ENCODE peak calls at places on chromosomes 6 and 20, in five cellular contexts. One of them, this sample, is unnamed.

GRCh38 chr20:3203315-3204123 is 963 bp downstream of the DDRGK1 start:
- DNase-seq in IMR-90: no peak
- DNase-seq in mucosa of descending colon: peak; percentile 43
- DNase-seq in breast epithelium: no peak
- DNase-seq in GM12878: no peak
- DNase-seq in this sample: peak; percentile 88

GRCh38 chr6:35967059-35967769 is 46.3 kb upstream of the SRPK1 start:
- DNase-seq in breast epithelium: no peak
- DNase-seq in mucosa of descending colon: no peak
- DNase-seq in IMR-90: no peak
- DNase-seq in GM12878: no peak
- DNase-seq in this sample: no peak

GRCh38 chr6:112879920-112880413 is 532.8 kb downstream of the RFPL4B start:
- DNase-seq in mucosa of descending colon: peak; percentile 41
- DNase-seq in breast epithelium: no peak
- DNase-seq in GM12878: no peak
- DNase-seq in IMR-90: no peak
- DNase-seq in this sample: no peak

GRCh38 chr6:57257911-57258541 is 35.9 kb upstream of the RAB23 start:
- DNase-seq in IMR-90: peak; percentile 84
- DNase-seq in GM12878: no peak
- DNase-seq in mucosa of descending colon: no peak
- DNase-seq in breast epithelium: no peak
- DNase-seq in this sample: peak; percentile 76

GRCh38 chr6:164889980-164890379 is 419.4 kb downstream of the C6orf118 start:
- DNase-seq in mucosa of descending colon: no peak
- DNase-seq in breast epithelium: no peak
- DNase-seq in GM12878: no peak
- DNase-seq in IMR-90: no peak
- DNase-seq in this sample: no peak

GRCh38 chr20:8803065-8803464 is 265.8 kb upstream of the PLCB4 start:
- DNase-seq in breast epithelium: no peak
- DNase-seq in IMR-90: no peak
- DNase-seq in mucosa of descending colon: no peak
- DNase-seq in GM12878: no peak
- DNase-seq in this sample: no peak

GRCh38 chr6:113854531-113855499 is 2.3 kb upstream of the MARCKS start:
- DNase-seq in mucosa of descending colon: peak; percentile 86
- DNase-seq in breast epithelium: peak; percentile 58
- DNase-seq in IMR-90: peak; percentile 79
- DNase-seq in GM12878: no peak
- DNase-seq in this sample: peak; percentile 95

GRCh38 chr20:51930775-51931174 is 128.5 kb upstream of the SALL4 start:
- DNase-seq in GM12878: no peak
- DNase-seq in IMR-90: peak; percentile 68
- DNase-seq in breast epithelium: no peak
- DNase-seq in mucosa of descending colon: no peak
- DNase-seq in this sample: no peak

GRCh38 chr6:140957334-140957733 is 1175.4 kb upstream of the GJE1 start:
- DNase-seq in IMR-90: no peak
- DNase-seq in GM12878: no peak
- DNase-seq in mucosa of descending colon: no peak
- DNase-seq in breast epithelium: no peak
- DNase-seq in this sample: no peak

GRCh38 chr6:37056439-37057127 is 51.1 kb downstream of the FGD2 start:
- DNase-seq in GM12878: no peak
- DNase-seq in mucosa of descending colon: no peak
- DNase-seq in breast epithelium: peak; percentile 86
- DNase-seq in IMR-90: peak; percentile 40
- DNase-seq in this sample: peak; percentile 57

GRCh38 chr20:48502016-48502415 is 325.8 kb downstream of the PREX1 start:
- DNase-seq in IMR-90: no peak
- DNase-seq in GM12878: no peak
- DNase-seq in breast epithelium: no peak
- DNase-seq in mucosa of descending colon: no peak
- DNase-seq in this sample: no peak

GRCh38 chr6:157514659-157515496 is 133.9 kb downstream of the ZDHHC14 start:
- DNase-seq in IMR-90: peak; percentile 69
- DNase-seq in GM12878: no peak
- DNase-seq in mucosa of descending colon: no peak
- DNase-seq in breast epithelium: no peak
- DNase-seq in this sample: peak; percentile 91

GRCh38 chr6:96223695-96224094 is 207.9 kb downstream of the FUT9 start:
- DNase-seq in mucosa of descending colon: no peak
- DNase-seq in IMR-90: no peak
- DNase-seq in GM12878: no peak
- DNase-seq in breast epithelium: no peak
- DNase-seq in this sample: no peak

GRCh38 chr20:32742322-32743236 is 688 bp downstream of the COMMD7 start:
- DNase-seq in GM12878: no peak
- DNase-seq in IMR-90: no peak
- DNase-seq in breast epithelium: no peak
- DNase-seq in mucosa of descending colon: no peak
- DNase-seq in this sample: peak; percentile 60

GRCh38 chr6:90186637-90187361 is 109.8 kb downstream of the BACH2 start:
- DNase-seq in breast epithelium: no peak
- DNase-seq in GM12878: no peak
- DNase-seq in mucosa of descending colon: no peak
- DNase-seq in IMR-90: no peak
- DNase-seq in this sample: no peak

GRCh38 chr20:2331901-2332565 is 36.2 kb downstream of the TGM3 start:
- DNase-seq in IMR-90: no peak
- DNase-seq in GM12878: no peak
- DNase-seq in breast epithelium: no peak
- DNase-seq in mucosa of descending colon: no peak
- DNase-seq in this sample: no peak

GRCh38 chr6:142323377-142323776 is 21.6 kb downstream of the ADGRG6 start:
- DNase-seq in IMR-90: no peak
- DNase-seq in breast epithelium: no peak
- DNase-seq in mucosa of descending colon: peak; percentile 27
- DNase-seq in GM12878: no peak
- DNase-seq in this sample: no peak

GRCh38 chr6:159128978-159129377 is 40.2 kb upstream of the FNDC1 start:
- DNase-seq in GM12878: no peak
- DNase-seq in breast epithelium: no peak
- DNase-seq in IMR-90: no peak
- DNase-seq in mucosa of descending colon: no peak
- DNase-seq in this sample: no peak

GRCh38 chr6:157305676-157306653 is 17.4 kb downstream of the TMEM242 start:
- DNase-seq in mucosa of descending colon: no peak
- DNase-seq in breast epithelium: no peak
- DNase-seq in IMR-90: no peak
- DNase-seq in GM12878: no peak
- DNase-seq in this sample: no peak

DNA sequence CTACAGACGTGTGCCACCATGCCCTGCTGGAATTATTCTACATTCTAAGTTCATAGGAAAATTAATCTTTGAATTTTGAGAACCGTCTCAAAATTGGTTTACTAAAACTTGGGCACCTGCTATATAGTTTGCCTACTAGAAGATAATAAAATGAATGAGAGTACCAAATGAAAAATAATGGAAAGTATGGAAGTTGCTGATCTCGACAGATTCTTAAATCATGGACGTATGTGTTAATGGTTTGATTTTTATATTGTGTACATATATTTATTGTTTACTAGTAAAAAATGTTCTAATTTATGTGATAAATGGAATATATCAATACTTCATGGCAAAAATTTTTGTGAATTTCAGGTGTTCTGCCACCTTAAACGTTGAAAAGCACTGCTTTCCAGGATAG is 60.0 kb downstream of the KIZ start:
- DNase-seq in GM12878: no peak
- DNase-seq in IMR-90: no peak
- DNase-seq in breast epithelium: no peak
- DNase-seq in mucosa of descending colon: no peak
- DNase-seq in this sample: no peak
- H3K4me1 ChIP-seq in GM12878: no peaks in the 10 kb centered on the region
- H3K4me1 ChIP-seq in IMR-90: peaks cover 9% of the 10 kb centered on the region
- H3K4me1 ChIP-seq in breast epithelium: no peaks in the 10 kb centered on the region
- H3K4me1 ChIP-seq in mucosa of descending colon: no peaks in the 10 kb centered on the region
- H3K4me1 ChIP-seq in this sample: peaks cover 31% of the 10 kb centered on the region

GRCh38 chr20:41249781-41250281 is 67.7 kb downstream of the ZHX3 start:
- DNase-seq in mucosa of descending colon: no peak
- DNase-seq in GM12878: no peak
- DNase-seq in breast epithelium: no peak
- DNase-seq in IMR-90: peak; percentile 29
- DNase-seq in this sample: peak; percentile 37
- H3K4me1 ChIP-seq in mucosa of descending colon: peaks cover 20% of the 10 kb centered on the region
- H3K4me1 ChIP-seq in GM12878: no peaks in the 10 kb centered on the region
- H3K4me1 ChIP-seq in breast epithelium: peaks cover 31% of the 10 kb centered on the region
- H3K4me1 ChIP-seq in IMR-90: peaks cover 20% of the 10 kb centered on the region
- H3K4me1 ChIP-seq in this sample: peaks cover 29% of the 10 kb centered on the region

GRCh38 chr6:166623318-166623717 is 3.7 kb downstream of the RPS6KA2 start:
- DNase-seq in breast epithelium: no peak
- DNase-seq in mucosa of descending colon: no peak
- DNase-seq in IMR-90: no peak
- DNase-seq in GM12878: no peak
- DNase-seq in this sample: no peak
- H3K4me1 ChIP-seq in breast epithelium: peaks cover 13% of the 10 kb centered on the region
- H3K4me1 ChIP-seq in mucosa of descending colon: peaks cover 4% of the 10 kb centered on the region
- H3K4me1 ChIP-seq in IMR-90: peaks cover 30% of the 10 kb centered on the region
- H3K4me1 ChIP-seq in GM12878: peaks cover 5% of the 10 kb centered on the region
- H3K4me1 ChIP-seq in this sample: peaks cover 62% of the 10 kb centered on the region

DNA sequence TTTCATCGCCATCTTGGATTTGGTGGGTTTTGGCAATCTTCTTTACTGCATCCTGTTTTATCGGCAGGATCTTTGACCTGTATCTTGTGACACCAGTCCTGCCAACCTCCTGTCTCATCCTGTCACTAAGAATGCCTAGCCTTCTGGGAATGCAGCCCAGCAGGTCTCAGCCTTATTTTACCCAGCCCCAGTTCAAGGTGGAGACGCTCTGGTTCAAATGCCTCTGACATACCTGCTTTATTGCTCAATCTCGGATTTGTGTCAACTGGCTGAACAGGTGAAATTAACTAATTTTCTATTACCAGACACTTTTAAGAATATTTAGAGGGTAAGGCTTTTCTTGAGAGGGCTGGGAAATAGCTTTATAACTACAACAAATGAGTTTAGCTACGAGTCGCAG is 102.5 kb downstream of the SASH1 start:
- DNase-seq in GM12878: no peak
- DNase-seq in mucosa of descending colon: no peak
- DNase-seq in breast epithelium: peak; percentile 59
- DNase-seq in IMR-90: no peak
- DNase-seq in this sample: no peak
- H3K4me1 ChIP-seq in GM12878: no peaks in the 10 kb centered on the region
- H3K4me1 ChIP-seq in mucosa of descending colon: no peaks in the 10 kb centered on the region
- H3K4me1 ChIP-seq in breast epithelium: no peaks in the 10 kb centered on the region
- H3K4me1 ChIP-seq in IMR-90: peaks cover 15% of the 10 kb centered on the region
- H3K4me1 ChIP-seq in this sample: peaks cover 41% of the 10 kb centered on the region

GRCh38 chr20:17663040-17663399 is 19.0 kb downstream of the RRBP1 start:
- DNase-seq in breast epithelium: no peak
- DNase-seq in GM12878: no peak
- DNase-seq in mucosa of descending colon: no peak
- DNase-seq in IMR-90: no peak
- DNase-seq in this sample: no peak
- H3K4me1 ChIP-seq in breast epithelium: peaks cover 4% of the 10 kb centered on the region
- H3K4me1 ChIP-seq in GM12878: peaks cover 13% of the 10 kb centered on the region
- H3K4me1 ChIP-seq in mucosa of descending colon: peaks cover 20% of the 10 kb centered on the region
- H3K4me1 ChIP-seq in IMR-90: peaks cover 30% of the 10 kb centered on the region
- H3K4me1 ChIP-seq in this sample: peaks cover 73% of the 10 kb centered on the region

GRCh38 chr6:39811835-39812345 is 19.7 kb downstream of the DAAM2 start:
- DNase-seq in GM12878: no peak
- DNase-seq in IMR-90: no peak
- DNase-seq in mucosa of descending colon: no peak
- DNase-seq in breast epithelium: no peak
- DNase-seq in this sample: no peak

GRCh38 chr6:39812496-39812852 is 20.3 kb downstream of the DAAM2 start:
- DNase-seq in IMR-90: no peak
- DNase-seq in mucosa of descending colon: no peak
- DNase-seq in breast epithelium: no peak
- DNase-seq in GM12878: no peak
- DNase-seq in this sample: no peak

GRCh38 chr6:39815356-39815755 is 23.2 kb downstream of the DAAM2 start:
- DNase-seq in breast epithelium: no peak
- DNase-seq in mucosa of descending colon: no peak
- DNase-seq in GM12878: no peak
- DNase-seq in IMR-90: no peak
- DNase-seq in this sample: no peak

GRCh38 chr6:39812853-39813533 is 20.8 kb downstream of the DAAM2 start:
- DNase-seq in mucosa of descending colon: no peak
- DNase-seq in IMR-90: peak; percentile 68
- DNase-seq in GM12878: peak; percentile 36
- DNase-seq in breast epithelium: peak; percentile 47
- DNase-seq in this sample: no peak

GRCh38 chr6:39814236-39814635 is 22.1 kb downstream of the DAAM2 start:
- DNase-seq in breast epithelium: no peak
- DNase-seq in IMR-90: no peak
- DNase-seq in GM12878: no peak
- DNase-seq in mucosa of descending colon: no peak
- DNase-seq in this sample: no peak
- H3K4me1 ChIP-seq in breast epithelium: peaks cover 13% of the 10 kb centered on the region
- H3K4me1 ChIP-seq in IMR-90: peaks cover 24% of the 10 kb centered on the region
- H3K4me1 ChIP-seq in GM12878: peaks cover 3% of the 10 kb centered on the region
- H3K4me1 ChIP-seq in mucosa of descending colon: no peaks in the 10 kb centered on the region
- H3K4me1 ChIP-seq in this sample: peaks cover 61% of the 10 kb centered on the region

GRCh38 chr20:17666491-17666890 is 15.6 kb downstream of the RRBP1 start:
- DNase-seq in breast epithelium: no peak
- DNase-seq in mucosa of descending colon: no peak
- DNase-seq in GM12878: no peak
- DNase-seq in IMR-90: peak; percentile 60
- DNase-seq in this sample: no peak
- H3K4me1 ChIP-seq in breast epithelium: peaks cover 4% of the 10 kb centered on the region
- H3K4me1 ChIP-seq in mucosa of descending colon: peaks cover 14% of the 10 kb centered on the region
- H3K4me1 ChIP-seq in GM12878: peaks cover 13% of the 10 kb centered on the region
- H3K4me1 ChIP-seq in IMR-90: peaks cover 27% of the 10 kb centered on the region
- H3K4me1 ChIP-seq in this sample: peaks cover 73% of the 10 kb centered on the region

GRCh38 chr6:43836507-43836906 is 66.5 kb downstream of the VEGFA start:
- DNase-seq in mucosa of descending colon: no peak
- DNase-seq in breast epithelium: no peak
- DNase-seq in GM12878: no peak
- DNase-seq in IMR-90: peak; percentile 46
- DNase-seq in this sample: no peak
- H3K4me1 ChIP-seq in mucosa of descending colon: no peaks in the 10 kb centered on the region
- H3K4me1 ChIP-seq in breast epithelium: no peaks in the 10 kb centered on the region
- H3K4me1 ChIP-seq in GM12878: no peaks in the 10 kb centered on the region
- H3K4me1 ChIP-seq in IMR-90: peaks cover 35% of the 10 kb centered on the region
- H3K4me1 ChIP-seq in this sample: peaks cover 27% of the 10 kb centered on the region

GRCh38 chr6:161238076-161238869 is 35.6 kb downstream of the AGPAT4 start:
- DNase-seq in breast epithelium: no peak
- DNase-seq in mucosa of descending colon: no peak
- DNase-seq in IMR-90: peak; percentile 76
- DNase-seq in GM12878: no peak
- DNase-seq in this sample: no peak

GRCh38 chr6:161232467-161232866 is 41.4 kb downstream of the AGPAT4 start:
- DNase-seq in breast epithelium: no peak
- DNase-seq in GM12878: no peak
- DNase-seq in mucosa of descending colon: no peak
- DNase-seq in IMR-90: no peak
- DNase-seq in this sample: no peak

GRCh38 chr6:161236091-161236633 is 37.7 kb downstream of the AGPAT4 start:
- DNase-seq in IMR-90: no peak
- DNase-seq in GM12878: peak; percentile 15
- DNase-seq in breast epithelium: no peak
- DNase-seq in mucosa of descending colon: no peak
- DNase-seq in this sample: no peak

GRCh38 chr6:161233986-161234620 is 39.8 kb downstream of the AGPAT4 start:
- DNase-seq in breast epithelium: no peak
- DNase-seq in GM12878: no peak
- DNase-seq in mucosa of descending colon: peak; percentile 41
- DNase-seq in IMR-90: peak; percentile 94
- DNase-seq in this sample: no peak

GRCh38 chr6:161237176-161237575 is 36.7 kb downstream of the AGPAT4 start:
- DNase-seq in IMR-90: no peak
- DNase-seq in mucosa of descending colon: no peak
- DNase-seq in breast epithelium: no peak
- DNase-seq in GM12878: no peak
- DNase-seq in this sample: no peak
- H3K4me1 ChIP-seq in IMR-90: peaks cover 7% of the 10 kb centered on the region
- H3K4me1 ChIP-seq in mucosa of descending colon: no peaks in the 10 kb centered on the region
- H3K4me1 ChIP-seq in breast epithelium: no peaks in the 10 kb centered on the region
- H3K4me1 ChIP-seq in GM12878: peaks cover 10% of the 10 kb centered on the region
- H3K4me1 ChIP-seq in this sample: peaks cover 13% of the 10 kb centered on the region

This sample was measured in osteoblast.